ENCODE peak calls at places on chromosome 4, in seven cellular contexts. One of them, this sample, is unnamed.

GRCh38 chr4:154313004-154313587 is 178.5 kb downstream of the DCHS2 start:
- DNase-seq in C1 segment of cervical spinal cord: no peak
- DNase-seq in activated CD4-positive, alpha-beta T cell treated with anti-CD3 and anti-CD28 coated beads, Interleukin-2, amount 10 ng/mL, durations not matched to agents 7 days and 5 days: no peak
- DNase-seq in mucosa of descending colon: no peak
- DNase-seq in neural crest cell: no peak
- DNase-seq in GM13977: no peak
- DNase-seq in ovary: no peak
- DNase-seq in this sample: no peak

GRCh38 chr4:83179205-83179604 is 64.7 kb upstream of the PLAC8 start:
- DNase-seq in GM13977: no peak
- DNase-seq in ovary: no peak
- DNase-seq in neural crest cell: no peak
- DNase-seq in mucosa of descending colon: no peak
- DNase-seq in activated CD4-positive, alpha-beta T cell treated with anti-CD3 and anti-CD28 coated beads, Interleukin-2, amount 10 ng/mL, durations not matched to agents 7 days and 5 days: no peak
- DNase-seq in C1 segment of cervical spinal cord: no peak
- DNase-seq in this sample: no peak

GRCh38 chr4:6199344-6199921 is 916 bp downstream of the JAKMIP1 start:
- DNase-seq in mucosa of descending colon: no peak
- DNase-seq in GM13977: peak; percentile 58
- DNase-seq in activated CD4-positive, alpha-beta T cell treated with anti-CD3 and anti-CD28 coated beads, Interleukin-2, amount 10 ng/mL, durations not matched to agents 7 days and 5 days: peak; percentile 33
- DNase-seq in neural crest cell: no peak
- DNase-seq in ovary: no peak
- DNase-seq in C1 segment of cervical spinal cord: no peak
- DNase-seq in this sample: no peak

GRCh38 chr4:139266583-139267257 is 13.3 kb downstream of the MGARP start:
- DNase-seq in mucosa of descending colon: peak; percentile 83
- DNase-seq in GM13977: peak; percentile 88
- DNase-seq in neural crest cell: peak; percentile 34
- DNase-seq in C1 segment of cervical spinal cord: peak; percentile 16
- DNase-seq in activated CD4-positive, alpha-beta T cell treated with anti-CD3 and anti-CD28 coated beads, Interleukin-2, amount 10 ng/mL, durations not matched to agents 7 days and 5 days: peak; percentile 76
- DNase-seq in ovary: peak; percentile 58
- DNase-seq in this sample: no peak

GRCh38 chr4:128660361-128660964 is 149.0 kb upstream of the JADE1 start:
- DNase-seq in neural crest cell: no peak
- DNase-seq in C1 segment of cervical spinal cord: no peak
- DNase-seq in mucosa of descending colon: no peak
- DNase-seq in activated CD4-positive, alpha-beta T cell treated with anti-CD3 and anti-CD28 coated beads, Interleukin-2, amount 10 ng/mL, durations not matched to agents 7 days and 5 days: no peak
- DNase-seq in ovary: peak; percentile 75
- DNase-seq in GM13977: no peak
- DNase-seq in this sample: no peak

GRCh38 chr4:7157666-7158065 is 34.7 kb upstream of the SORCS2 start:
- DNase-seq in C1 segment of cervical spinal cord: no peak
- DNase-seq in ovary: peak; percentile 12
- DNase-seq in activated CD4-positive, alpha-beta T cell treated with anti-CD3 and anti-CD28 coated beads, Interleukin-2, amount 10 ng/mL, durations not matched to agents 7 days and 5 days: no peak
- DNase-seq in neural crest cell: no peak
- DNase-seq in GM13977: no peak
- DNase-seq in mucosa of descending colon: no peak
- DNase-seq in this sample: no peak

GRCh38 chr4:30953799-30954198 is 233.6 kb downstream of the PCDH7 start:
- DNase-seq in ovary: no peak
- DNase-seq in activated CD4-positive, alpha-beta T cell treated with anti-CD3 and anti-CD28 coated beads, Interleukin-2, amount 10 ng/mL, durations not matched to agents 7 days and 5 days: no peak
- DNase-seq in C1 segment of cervical spinal cord: no peak
- DNase-seq in mucosa of descending colon: no peak
- DNase-seq in neural crest cell: no peak
- DNase-seq in GM13977: no peak
- DNase-seq in this sample: no peak

GRCh38 chr4:6892190-6892908 is 17.3 kb upstream of the TBC1D14 start:
- DNase-seq in neural crest cell: peak; percentile 37
- DNase-seq in activated CD4-positive, alpha-beta T cell treated with anti-CD3 and anti-CD28 coated beads, Interleukin-2, amount 10 ng/mL, durations not matched to agents 7 days and 5 days: peak; percentile 55
- DNase-seq in ovary: no peak
- DNase-seq in mucosa of descending colon: peak; percentile 76
- DNase-seq in C1 segment of cervical spinal cord: no peak
- DNase-seq in GM13977: peak; percentile 37
- DNase-seq in this sample: no peak

GRCh38 chr4:41209187-41209586 is 5.2 kb downstream of the APBB2 start:
- DNase-seq in activated CD4-positive, alpha-beta T cell treated with anti-CD3 and anti-CD28 coated beads, Interleukin-2, amount 10 ng/mL, durations not matched to agents 7 days and 5 days: no peak
- DNase-seq in neural crest cell: no peak
- DNase-seq in ovary: no peak
- DNase-seq in C1 segment of cervical spinal cord: no peak
- DNase-seq in GM13977: no peak
- DNase-seq in mucosa of descending colon: no peak
- DNase-seq in this sample: no peak

This sample was measured in NT2/D1.